ENCODE peak calls at places on chromosomes 5 and 9, in seven cellular contexts. One of them, this sample, is unnamed.

GRCh38 chr5:81393783-81394718 is at the start of gene ACOT12:
- DNase-seq in stomach: no peak
- DNase-seq in breast epithelium: no peak
- DNase-seq in upper lobe of right lung: no peak
- DNase-seq in GM23248: peak
- DNase-seq in H9: peak
- DNase-seq in Karpas-422: peak
- DNase-seq in this sample: peak

GRCh38 chr5:120228262-120229031 is 235.7 kb upstream of the PRR16 start:
- DNase-seq in GM23248: no peak
- DNase-seq in breast epithelium: no peak
- DNase-seq in Karpas-422: no peak
- DNase-seq in upper lobe of right lung: no peak
- DNase-seq in H9: peak
- DNase-seq in stomach: no peak
- DNase-seq in this sample: no peak

GRCh38 chr5:54738118-54738972 is 220.8 kb downstream of the SNX18 start:
- DNase-seq in upper lobe of right lung: peak
- DNase-seq in H9: no peak
- DNase-seq in breast epithelium: no peak
- DNase-seq in Karpas-422: no peak
- DNase-seq in stomach: peak
- DNase-seq in GM23248: peak
- DNase-seq in this sample: no peak

GRCh38 chr5:67030289-67031069 is 166.1 kb downstream of the CD180 start:
- DNase-seq in GM23248: peak
- DNase-seq in upper lobe of right lung: no peak
- DNase-seq in breast epithelium: no peak
- DNase-seq in Karpas-422: no peak
- DNase-seq in stomach: no peak
- DNase-seq in H9: no peak
- DNase-seq in this sample: no peak

GRCh38 chr5:180049357-180049673 is 22.2 kb downstream of the RNF130 start:
- DNase-seq in GM23248: no peak
- DNase-seq in H9: no peak
- DNase-seq in breast epithelium: no peak
- DNase-seq in stomach: no peak
- DNase-seq in Karpas-422: no peak
- DNase-seq in upper lobe of right lung: no peak
- DNase-seq in this sample: no peak

GRCh38 chr5:33315170-33315569 is 125.6 kb upstream of the TARS1 start:
- DNase-seq in upper lobe of right lung: no peak
- DNase-seq in H9: no peak
- DNase-seq in GM23248: peak
- DNase-seq in Karpas-422: no peak
- DNase-seq in breast epithelium: no peak
- DNase-seq in stomach: no peak
- DNase-seq in this sample: no peak

GRCh38 chr9:133199648-133200321 is 9.3 kb downstream of the OBP2B start:
- DNase-seq in H9: peak
- DNase-seq in GM23248: no peak
- DNase-seq in stomach: no peak
- DNase-seq in breast epithelium: no peak
- DNase-seq in upper lobe of right lung: peak
- DNase-seq in Karpas-422: no peak
- DNase-seq in this sample: no peak

GRCh38 chr5:76376141-76376900 is 26.8 kb upstream of the IQGAP2 start:
- DNase-seq in stomach: no peak
- DNase-seq in Karpas-422: no peak
- DNase-seq in breast epithelium: no peak
- DNase-seq in GM23248: peak
- DNase-seq in H9: no peak
- DNase-seq in upper lobe of right lung: no peak
- DNase-seq in this sample: peak

GRCh38 chr9:132295181-132295580 is 59.6 kb downstream of the SETX start:
- DNase-seq in breast epithelium: no peak
- DNase-seq in upper lobe of right lung: no peak
- DNase-seq in stomach: no peak
- DNase-seq in GM23248: no peak
- DNase-seq in Karpas-422: no peak
- DNase-seq in H9: no peak
- DNase-seq in this sample: no peak

GRCh38 chr9:1173986-1174385 is 123.8 kb downstream of the DMRT2 start:
- DNase-seq in H9: no peak
- DNase-seq in upper lobe of right lung: no peak
- DNase-seq in GM23248: peak
- DNase-seq in Karpas-422: no peak
- DNase-seq in breast epithelium: no peak
- DNase-seq in stomach: no peak
- DNase-seq in this sample: no peak

GRCh38 chr9:132424857-132425702 is 15.1 kb downstream of the CFAP77 start:
- DNase-seq in breast epithelium: no peak
- DNase-seq in upper lobe of right lung: no peak
- DNase-seq in Karpas-422: no peak
- DNase-seq in GM23248: no peak
- DNase-seq in stomach: no peak
- DNase-seq in H9: no peak
- DNase-seq in this sample: no peak

GRCh38 chr5:109006129-109006528 is 258.4 kb downstream of the FER start:
- DNase-seq in upper lobe of right lung: no peak
- DNase-seq in Karpas-422: no peak
- DNase-seq in breast epithelium: no peak
- DNase-seq in stomach: no peak
- DNase-seq in H9: peak
- DNase-seq in GM23248: no peak
- DNase-seq in this sample: no peak

GRCh38 chr9:18707078-18707477 is 233.1 kb downstream of the ADAMTSL1 start:
- DNase-seq in Karpas-422: no peak
- DNase-seq in upper lobe of right lung: no peak
- DNase-seq in breast epithelium: no peak
- DNase-seq in H9: no peak
- DNase-seq in stomach: no peak
- DNase-seq in GM23248: peak
- DNase-seq in this sample: no peak

GRCh38 chr9:91040371-91041215 is 239.0 kb downstream of the SYK start:
- DNase-seq in stomach: no peak
- DNase-seq in GM23248: no peak
- DNase-seq in breast epithelium: no peak
- DNase-seq in H9: no peak
- DNase-seq in Karpas-422: no peak
- DNase-seq in upper lobe of right lung: no peak
- DNase-seq in this sample: no peak

GRCh38 chr9:91038483-91039124 is 237.0 kb downstream of the SYK start:
- DNase-seq in stomach: no peak
- DNase-seq in upper lobe of right lung: no peak
- DNase-seq in breast epithelium: no peak
- DNase-seq in Karpas-422: no peak
- DNase-seq in H9: no peak
- DNase-seq in GM23248: no peak
- DNase-seq in this sample: no peak

GRCh38 chr9:91039125-91039834 is 237.7 kb downstream of the SYK start:
- DNase-seq in H9: no peak
- DNase-seq in breast epithelium: no peak
- DNase-seq in upper lobe of right lung: no peak
- DNase-seq in GM23248: no peak
- DNase-seq in stomach: no peak
- DNase-seq in Karpas-422: no peak
- DNase-seq in this sample: no peak

GRCh38 chr9:91037511-91038482 is 236.2 kb downstream of the SYK start:
- DNase-seq in H9: no peak
- DNase-seq in stomach: peak
- DNase-seq in breast epithelium: no peak
- DNase-seq in Karpas-422: no peak
- DNase-seq in upper lobe of right lung: no peak
- DNase-seq in GM23248: peak
- DNase-seq in this sample: peak

GRCh38 chr9:91039835-91040140 is 238.2 kb downstream of the SYK start:
- DNase-seq in GM23248: no peak
- DNase-seq in H9: no peak
- DNase-seq in stomach: no peak
- DNase-seq in breast epithelium: no peak
- DNase-seq in Karpas-422: no peak
- DNase-seq in upper lobe of right lung: no peak
- DNase-seq in this sample: no peak
- H3K27ac ChIP-seq in GM23248: no peak
- H3K27ac ChIP-seq in H9: no peak
- H3K27ac ChIP-seq in stomach: no peak
- H3K27ac ChIP-seq in breast epithelium: no peak
- H3K27ac ChIP-seq in Karpas-422: no peak
- H3K27ac ChIP-seq in upper lobe of right lung: no peak
- H3K27ac ChIP-seq in this sample: no peak

GRCh38 chr9:121447341-121447834 is 52.3 kb downstream of the GGTA1 start:
- DNase-seq in breast epithelium: no peak
- DNase-seq in GM23248: peak
- DNase-seq in H9: no peak
- DNase-seq in Karpas-422: no peak
- DNase-seq in upper lobe of right lung: no peak
- DNase-seq in stomach: no peak
- DNase-seq in this sample: peak

GRCh38 chr9:121450241-121450640 is 49.4 kb downstream of the GGTA1 start:
- DNase-seq in breast epithelium: no peak
- DNase-seq in stomach: no peak
- DNase-seq in upper lobe of right lung: no peak
- DNase-seq in Karpas-422: no peak
- DNase-seq in H9: no peak
- DNase-seq in GM23248: no peak
- DNase-seq in this sample: no peak

GRCh38 chr9:121441163-121441562 is 58.5 kb downstream of the GGTA1 start:
- DNase-seq in upper lobe of right lung: no peak
- DNase-seq in Karpas-422: no peak
- DNase-seq in stomach: no peak
- DNase-seq in H9: no peak
- DNase-seq in GM23248: no peak
- DNase-seq in breast epithelium: no peak
- DNase-seq in this sample: no peak

GRCh38 chr9:121449786-121450185 is 49.9 kb downstream of the GGTA1 start:
- DNase-seq in breast epithelium: no peak
- DNase-seq in Karpas-422: no peak
- DNase-seq in GM23248: no peak
- DNase-seq in stomach: no peak
- DNase-seq in upper lobe of right lung: no peak
- DNase-seq in H9: no peak
- DNase-seq in this sample: no peak

DNA sequence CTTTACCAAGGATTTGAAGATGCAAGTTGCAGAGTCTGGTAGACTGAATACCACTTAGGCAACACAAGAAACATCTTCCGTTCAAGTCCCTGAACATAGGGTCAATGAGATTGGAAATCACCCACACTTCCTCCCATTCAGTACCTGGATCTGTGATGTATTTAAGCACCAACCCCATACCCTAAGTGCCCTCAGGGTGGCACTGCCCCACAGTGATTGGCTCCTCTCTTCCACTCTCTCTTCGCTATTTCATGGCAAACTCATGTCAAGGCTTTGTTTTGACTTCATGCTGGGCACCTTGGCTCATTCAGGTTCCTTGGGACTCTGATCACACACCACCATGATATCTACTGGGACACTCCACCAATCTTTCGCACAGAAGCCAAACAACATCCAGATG is 53.7 kb downstream of the GGTA1 start:
- DNase-seq in Karpas-422: peak
- DNase-seq in stomach: no peak
- DNase-seq in breast epithelium: no peak
- DNase-seq in H9: no peak
- DNase-seq in upper lobe of right lung: no peak
- DNase-seq in GM23248: no peak
- DNase-seq in this sample: no peak
- H3K27ac ChIP-seq in Karpas-422: no peak
- H3K27ac ChIP-seq in stomach: no peak
- H3K27ac ChIP-seq in breast epithelium: no peak
- H3K27ac ChIP-seq in H9: no peak
- H3K27ac ChIP-seq in upper lobe of right lung: no peak
- H3K27ac ChIP-seq in GM23248: no peak
- H3K27ac ChIP-seq in this sample: no peak

GRCh38 chr5:154002511-154003020 is 36.1 kb downstream of the FAM114A2 start:
- DNase-seq in H9: no peak
- DNase-seq in Karpas-422: no peak
- DNase-seq in stomach: no peak
- DNase-seq in GM23248: no peak
- DNase-seq in upper lobe of right lung: no peak
- DNase-seq in breast epithelium: no peak
- DNase-seq in this sample: no peak
- H3K27ac ChIP-seq in H9: no peak
- H3K27ac ChIP-seq in Karpas-422: no peak
- H3K27ac ChIP-seq in stomach: peak
- H3K27ac ChIP-seq in GM23248: no peak
- H3K27ac ChIP-seq in upper lobe of right lung: peak
- H3K27ac ChIP-seq in breast epithelium: peak
- H3K27ac ChIP-seq in this sample: no peak

GRCh38 chr5:148829248-148829594 is 2.8 kb downstream of the ADRB2 start:
- DNase-seq in breast epithelium: no peak
- DNase-seq in upper lobe of right lung: no peak
- DNase-seq in GM23248: no peak
- DNase-seq in H9: no peak
- DNase-seq in Karpas-422: peak
- DNase-seq in stomach: no peak
- DNase-seq in this sample: no peak
- H3K27ac ChIP-seq in breast epithelium: no peak
- H3K27ac ChIP-seq in upper lobe of right lung: peak
- H3K27ac ChIP-seq in GM23248: no peak
- H3K27ac ChIP-seq in H9: no peak
- H3K27ac ChIP-seq in Karpas-422: peak
- H3K27ac ChIP-seq in stomach: peak
- H3K27ac ChIP-seq in this sample: no peak

GRCh38 chr5:143495124-143495523 is 91.6 kb upstream of the NR3C1 start:
- DNase-seq in H9: no peak
- DNase-seq in GM23248: peak
- DNase-seq in upper lobe of right lung: no peak
- DNase-seq in breast epithelium: no peak
- DNase-seq in stomach: no peak
- DNase-seq in Karpas-422: no peak
- DNase-seq in this sample: no peak

GRCh38 chr5:143494162-143494561 is 90.7 kb upstream of the NR3C1 start:
- DNase-seq in stomach: no peak
- DNase-seq in Karpas-422: no peak
- DNase-seq in H9: no peak
- DNase-seq in GM23248: peak
- DNase-seq in upper lobe of right lung: no peak
- DNase-seq in breast epithelium: no peak
- DNase-seq in this sample: peak

GRCh38 chr5:143494595-143494994 is 91.1 kb upstream of the NR3C1 start:
- DNase-seq in H9: no peak
- DNase-seq in upper lobe of right lung: no peak
- DNase-seq in breast epithelium: no peak
- DNase-seq in GM23248: no peak
- DNase-seq in Karpas-422: no peak
- DNase-seq in stomach: no peak
- DNase-seq in this sample: no peak

GRCh38 chr5:143496928-143497327 is 93.4 kb upstream of the NR3C1 start:
- DNase-seq in GM23248: no peak
- DNase-seq in stomach: no peak
- DNase-seq in upper lobe of right lung: no peak
- DNase-seq in breast epithelium: no peak
- DNase-seq in Karpas-422: no peak
- DNase-seq in H9: no peak
- DNase-seq in this sample: no peak

DNA sequence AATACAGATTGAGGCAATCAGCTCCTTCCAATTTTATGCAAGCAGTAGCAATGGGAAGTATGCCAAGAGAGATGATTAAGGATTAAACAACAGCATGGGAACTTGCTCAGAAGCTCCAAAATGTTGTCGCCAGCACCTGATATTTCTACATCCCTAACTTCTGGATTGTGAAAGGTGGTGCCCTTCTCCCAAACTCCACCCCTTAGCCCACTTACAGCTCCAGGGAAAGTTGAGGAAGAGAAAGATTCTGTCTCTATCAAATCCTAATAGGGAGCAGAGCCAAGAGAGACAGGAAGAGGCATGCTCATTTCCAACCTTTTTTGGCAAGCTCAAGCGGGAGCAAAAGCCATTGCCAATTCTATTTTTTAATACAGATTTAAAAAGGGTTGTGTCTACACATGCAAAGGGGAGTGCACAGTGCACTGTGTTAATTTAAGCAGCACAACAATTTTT is 92.4 kb upstream of the NR3C1 start:
- DNase-seq in stomach: no peak
- DNase-seq in breast epithelium: no peak
- DNase-seq in GM23248: peak
- DNase-seq in upper lobe of right lung: no peak
- DNase-seq in H9: no peak
- DNase-seq in Karpas-422: no peak
- DNase-seq in this sample: no peak
- H3K27ac ChIP-seq in stomach: no peak
- H3K27ac ChIP-seq in breast epithelium: no peak
- H3K27ac ChIP-seq in GM23248: peak
- H3K27ac ChIP-seq in upper lobe of right lung: no peak
- H3K27ac ChIP-seq in H9: no peak
- H3K27ac ChIP-seq in Karpas-422: no peak
- H3K27ac ChIP-seq in this sample: no peak